ENCODE peak calls at places on chromosomes 7 and 10, in four cellular contexts. F is OCI-LY7, Z is tibial artery, W is esophagus muscularis mucosa. B is an unnamed sample. For H3K9me3, the result is how much of the 10 kb centered on the place peaks cover.

GRCh38 chr10:78139336-78139735 is 105.7 kb downstream of the RPS24 start:
- DNase-seq in F (no peak), Z (no peak), W (no peak), B (no peak)

GRCh38 chr10:102673961-102674511 is 29.8 kb downstream of the TRIM8 start:
- DNase-seq in F (no peak), Z (peak), W (no peak), B (peak)

GRCh38 chr10:124092270-124093075 is 925 bp downstream of the CHST15 start:
- DNase-seq in F (peak), Z (peak), W (no peak), B (peak)

GRCh38 chr10:68073631-68074403 is 1.3 kb downstream of the HERC4 start:
- DNase-seq in F (peak), Z (no peak), W (no peak), B (no peak)

GRCh38 chr7:112045222-112045621 is 161.0 kb downstream of the DOCK4 start:
- DNase-seq in F (no peak), Z (no peak), W (no peak), B (no peak)

GRCh38 chr10:132677905-132678298 is 108.0 kb downstream of the NKX6-2 start:
- DNase-seq in F (no peak), Z (no peak), W (no peak), B (no peak)

GRCh38 chr10:66747451-66747850 is 178.4 kb upstream of the LRRTM3 start:
- DNase-seq in F (no peak), Z (no peak), W (no peak), B (no peak)

GRCh38 chr7:157017639-157018327 is 7.3 kb upstream of the MNX1 start:
- DNase-seq in F (no peak), Z (no peak), W (no peak), B (no peak)

GRCh38 chr10:15627617-15628196 is 92.0 kb downstream of the ITGA8 start:
- DNase-seq in F (no peak), Z (no peak), W (no peak), B (no peak)

GRCh38 chr7:80098795-80099194 is 35.8 kb upstream of the GNAI1 start:
- DNase-seq in F (no peak), Z (no peak), W (no peak), B (no peak)

GRCh38 chr7:55271069-55271468 is 94.1 kb upstream of the LANCL2 start:
- DNase-seq in F (no peak), Z (no peak), W (peak), B (no peak)
- TF ChIP-seq CTCF in F (peak), Z (no peak), W (no peak), B (no peak)

GRCh38 chr10:85600744-85601081 is 765.9 kb downstream of the GRID1 start:
- DNase-seq in F (no peak), Z (no peak), W (peak), B (no peak)
- H3K9me3 ChIP-seq in F (under half), Z (under half), W (under half), B (under half)

GRCh38 chr7:18278306-18278705 is 217.2 kb upstream of the HDAC9 start:
- DNase-seq in F (no peak), Z (no peak), W (no peak), B (no peak)

GRCh38 chr7:18276380-18276779 is 219.2 kb upstream of the HDAC9 start:
- DNase-seq in F (no peak), Z (no peak), W (no peak), B (no peak)
- TF ChIP-seq CTCF in F (no peak), Z (no peak), W (no peak), B (peak)

GRCh38 chr7:39137480-39137879 is 159.8 kb downstream of the POU6F2 start:
- DNase-seq in F (no peak), Z (no peak), W (no peak), B (no peak)
- H3K9me3 ChIP-seq in F (under half), Z (under half), W (under half), B (under half)

DNA sequence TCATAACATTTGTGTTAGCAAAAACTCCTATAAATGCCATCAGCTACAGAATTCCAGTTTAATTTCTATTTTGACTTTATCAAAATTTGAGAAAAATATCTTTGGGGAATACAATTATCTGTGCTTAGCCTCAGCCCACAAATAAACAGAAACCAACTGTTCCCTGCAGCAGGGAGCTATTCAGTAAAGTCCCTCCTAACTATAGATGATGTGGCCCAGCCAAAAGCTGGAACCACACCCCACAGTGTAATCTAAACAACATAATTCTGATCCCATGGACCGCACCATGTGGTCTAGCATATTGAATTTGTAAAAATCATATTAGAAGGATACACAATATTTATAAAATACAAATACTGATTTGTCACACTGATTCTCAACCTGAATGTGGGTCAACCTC is 68.2 kb upstream of the MGMT start:
- DNase-seq in F (no peak), Z (no peak), W (no peak), B (no peak)
- TF ChIP-seq CTCF in F (no peak), Z (no peak), W (no peak), B (no peak)

DNA sequence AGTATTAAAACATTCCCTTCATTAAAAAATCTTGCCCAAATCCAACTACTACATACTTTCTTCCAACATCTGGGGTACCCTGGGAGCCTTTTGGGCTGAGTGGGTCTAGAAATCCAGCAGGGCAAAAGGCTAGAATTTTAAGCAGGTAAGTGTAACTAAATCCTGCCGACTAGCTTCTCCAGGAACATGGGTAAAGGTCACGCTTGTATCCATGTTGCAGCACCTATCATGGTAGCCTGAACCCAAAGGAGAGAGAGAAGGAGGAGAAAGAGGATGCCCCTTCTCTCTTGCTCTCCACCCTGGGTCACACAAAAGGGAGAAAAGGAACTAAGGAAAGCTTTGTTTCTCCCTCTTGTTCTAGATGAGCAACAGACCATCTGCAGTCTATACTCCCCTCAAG is 53.3 kb downstream of the ZNF680 start:
- DNase-seq in F (no peak), Z (no peak), W (no peak), B (no peak)
- H3K9me3 ChIP-seq in F (half or more), Z (under half), W (under half), B (under half)

GRCh38 chr7:3688842-3689241 is 387.8 kb downstream of the SDK1 start:
- DNase-seq in F (no peak), Z (no peak), W (no peak), B (no peak)
- TF ChIP-seq CTCF in F (no peak), Z (no peak), W (no peak), B (no peak)

B was measured in heart left ventricle.